ENCODE peak calls at places on chromosomes 1 and 21, in ten cellular contexts. P, N, E, U, M, Z, Y, D, B and K are unnamed samples.

GRCh38 chr1:182789138-182790076 is at the start of gene NPL:
- ATAC-seq in N (peak), Z (peak), U (peak), B (peak), Y (peak), M (peak), P (peak), D (peak), E (peak), K (peak)

GRCh38 chr1:7299329-7299799 is 471.7 kb upstream of the VAMP3 start:
- ATAC-seq in E (no peak), M (no peak), B (no peak), U (peak), D (no peak), Y (peak), N (peak), P (peak), Z (no peak), K (peak)

GRCh38 chr21:36347278-36347961 is 27.4 kb downstream of the MORC3 start:
- ATAC-seq in E (no peak), U (peak), D (no peak), N (no peak), B (no peak), Y (peak), P (no peak), Z (no peak), M (no peak), K (no peak)

GRCh38 chr1:200150721-200151120 is 123.2 kb downstream of the NR5A2 start:
- ATAC-seq in Z (peak), M (no peak), U (peak), N (peak), B (peak), D (no peak), Y (peak), P (no peak), E (peak), K (peak)

GRCh38 chr1:212329104-212329503 is 43.9 kb downstream of the PPP2R5A start:
- ATAC-seq in U (no peak), Z (no peak), D (no peak), P (no peak), B (no peak), M (no peak), E (no peak), N (no peak), Y (no peak), K (no peak)

GRCh38 chr1:88888755-88889154 is 2.6 kb downstream of the GTF2B start:
- ATAC-seq in E (peak), Y (no peak), U (no peak), N (no peak), P (no peak), D (peak), Z (peak), B (peak), M (peak), K (no peak)

GRCh38 chr1:186967659-186968394 is 139.1 kb downstream of the PLA2G4A start:
- ATAC-seq in M (no peak), E (no peak), U (peak), P (no peak), Y (no peak), N (no peak), B (no peak), D (no peak), Z (no peak), K (no peak)

GRCh38 chr1:202173993-202174392 is 13.6 kb upstream of the PTPN7 start:
- ATAC-seq in P (no peak), N (no peak), M (no peak), E (no peak), Y (no peak), Z (no peak), B (no peak), D (no peak), U (no peak), K (no peak)

GRCh38 chr1:29752141-29752540 is 515.8 kb downstream of the PTPRU start:
- ATAC-seq in N (no peak), E (no peak), B (no peak), U (no peak), D (no peak), Z (no peak), P (no peak), Y (no peak), M (no peak), K (no peak)

GRCh38 chr21:27060190-27060589 is 93.3 kb upstream of the ADAMTS5 start:
- ATAC-seq in D (no peak), B (no peak), E (no peak), U (no peak), Z (no peak), N (no peak), M (no peak), P (no peak), Y (no peak), K (no peak)

GRCh38 chr1:236451796-236452373 is 57.8 kb downstream of the EDARADD start:
- ATAC-seq in U (no peak), M (peak), E (peak), D (peak), Y (peak), B (peak), Z (peak), N (peak), P (no peak), K (no peak)

GRCh38 chr21:35046880-35047229 is 2.2 kb downstream of the RUNX1 start:
- ATAC-seq in N (no peak), E (no peak), D (no peak), Y (no peak), Z (no peak), M (no peak), B (no peak), U (peak), P (no peak), K (no peak)

GRCh38 chr21:34796518-34797201 is 127.9 kb downstream of the CLIC6 start:
- ATAC-seq in Z (no peak), U (no peak), Y (peak), P (no peak), B (no peak), N (no peak), E (no peak), M (no peak), D (no peak), K (peak)

GRCh38 chr1:177448652-177449351 is 278.0 kb downstream of the BRINP2 start:
- ATAC-seq in Z (no peak), Y (no peak), B (no peak), N (no peak), M (no peak), P (peak), U (no peak), E (no peak), D (no peak), K (no peak)

GRCh38 chr1:110728388-110728787 is 53.6 kb upstream of the KCNA3 start:
- ATAC-seq in P (no peak), D (no peak), U (no peak), Z (no peak), Y (no peak), N (no peak), E (no peak), M (no peak), B (no peak), K (no peak)

GRCh38 chr1:93613895-93614294 is 67.7 kb downstream of the BCAR3 start:
- ATAC-seq in P (peak), Z (no peak), B (no peak), Y (no peak), U (no peak), E (peak), M (no peak), D (no peak), N (peak), K (no peak)

GRCh38 chr1:29668761-29669487 is 432.6 kb downstream of the PTPRU start:
- ATAC-seq in Z (no peak), M (no peak), Y (no peak), N (no peak), B (no peak), P (no peak), E (peak), D (no peak), U (no peak), K (no peak)

GRCh38 chr1:67564193-67564592 is 120.8 kb upstream of the GADD45A start:
- ATAC-seq in N (no peak), D (no peak), Y (peak), P (peak), M (no peak), U (no peak), B (peak), Z (peak), E (no peak), K (no peak)

GRCh38 chr1:25541425-25541824 is 2.0 kb upstream of the LDLRAP1 start:
- ATAC-seq in N (no peak), Y (no peak), Z (no peak), U (no peak), E (no peak), D (no peak), B (no peak), P (no peak), M (no peak), K (no peak)

GRCh38 chr1:68359045-68359444 is 90.7 kb downstream of the RPE65 start:
- ATAC-seq in P (no peak), E (no peak), Y (no peak), Z (no peak), N (no peak), B (no peak), M (no peak), U (no peak), D (no peak), K (no peak)

GRCh38 chr1:235156265-235156664 is 4.8 kb downstream of the RBM34 start:
- ATAC-seq in E (no peak), B (no peak), Y (no peak), Z (no peak), P (no peak), U (no peak), M (no peak), D (no peak), N (no peak), K (no peak)

GRCh38 chr21:18951291-18952038 is 547.9 kb upstream of the TMPRSS15 start:
- ATAC-seq in Y (peak), U (peak), E (peak), P (peak), Z (no peak), D (no peak), M (no peak), B (no peak), N (no peak), K (no peak)

GRCh38 chr1:44405041-44405803 is at the start of gene RNF220:
- ATAC-seq in P (peak), U (peak), Y (peak), E (peak), M (peak), Z (peak), D (no peak), N (peak), B (peak), K (peak)

GRCh38 chr1:154583691-154584212 is 16.2 kb downstream of the CHRNB2 start:
- ATAC-seq in P (no peak), Z (no peak), Y (no peak), U (no peak), D (no peak), N (no peak), B (no peak), E (no peak), M (no peak), K (no peak)

GRCh38 chr21:43911935-43912487 is 47.0 kb downstream of the AGPAT3 start:
- ATAC-seq in M (no peak), U (no peak), D (no peak), E (no peak), N (no peak), Z (no peak), Y (no peak), P (peak), B (no peak), K (no peak)

GRCh38 chr1:36339215-36339614 is 15.8 kb upstream of the EVA1B start:
- ATAC-seq in P (peak), Z (no peak), N (no peak), E (no peak), M (no peak), B (no peak), Y (no peak), D (no peak), U (no peak), K (no peak)

GRCh38 chr1:109892476-109893368 is 17.9 kb upstream of the CSF1 start:
- ATAC-seq in M (no peak), N (peak), U (no peak), P (no peak), E (no peak), Y (peak), Z (peak), B (no peak), D (no peak), K (peak)

GRCh38 chr21:45818904-45819285 is 162.7 kb upstream of the COL6A1 start:
- ATAC-seq in N (no peak), M (peak), B (peak), Z (peak), D (peak), E (no peak), Y (peak), P (no peak), U (peak), K (no peak)

GRCh38 chr1:92365378-92366044 is 66.7 kb downstream of the RPAP2 start:
- ATAC-seq in U (no peak), E (no peak), B (peak), D (peak), M (peak), Z (peak), Y (peak), N (no peak), P (no peak), K (no peak)

GRCh38 chr1:205350124-205350523 is 6.6 kb downstream of the KLHDC8A start:
- ATAC-seq in E (no peak), N (no peak), P (no peak), B (no peak), D (no peak), Y (no peak), U (no peak), M (no peak), Z (no peak), K (no peak)

GRCh38 chr1:111768625-111769024 is 12.9 kb downstream of the DDX20 start:
- ATAC-seq in B (peak), P (no peak), D (no peak), U (no peak), N (no peak), Y (no peak), M (no peak), Z (no peak), E (no peak), K (no peak)

GRCh38 chr21:44583800-44584147 is 3.4 kb upstream of the KRTAP10-5 start:
- ATAC-seq in U (peak), P (no peak), M (peak), N (no peak), Y (no peak), B (peak), Z (peak), D (peak), E (no peak), K (no peak)

GRCh38 chr1:143584508-143584907 is 387.3 kb downstream of the FAM72C start:
- ATAC-seq in Y (no peak), U (no peak), D (no peak), E (no peak), M (no peak), B (no peak), P (no peak), Z (no peak), N (no peak), K (no peak)

GRCh38 chr21:35862969-35863368 is 197.4 kb downstream of the SETD4 start:
- ATAC-seq in D (no peak), M (no peak), U (no peak), N (no peak), Z (no peak), B (no peak), P (no peak), Y (no peak), E (no peak), K (no peak)

GRCh38 chr1:16014509-16015482 is 3.0 kb downstream of the HSPB7 start:
- ATAC-seq in M (no peak), N (peak), E (peak), Y (no peak), U (no peak), P (no peak), D (no peak), Z (no peak), B (no peak), K (no peak)

GRCh38 chr21:36423772-36424433 is 38.7 kb downstream of the CHAF1B start:
- ATAC-seq in E (no peak), D (no peak), P (no peak), U (no peak), Y (no peak), M (no peak), N (no peak), Z (no peak), B (no peak), K (no peak)